ENCODE peak calls at places on chromosomes 6 and 20, in six cellular contexts. L, R, B, U, I and N are unnamed samples.

GRCh38 chr6:125190667-125191066 is 37.1 kb downstream of the TPD52L1 start:
- DNase-seq in U (no peak), I (no peak), L (no peak), B (no peak), R (no peak), N (no peak)

GRCh38 chr6:52598123-52598823 is 21.4 kb upstream of the TRAM2 start:
- DNase-seq in U (peak), R (peak), I (peak), B (peak), L (no peak), N (peak)

GRCh38 chr6:73200735-73201134 is 24.6 kb downstream of the KHDC1L start:
- DNase-seq in L (no peak), B (no peak), U (no peak), R (no peak), I (no peak), N (no peak)

GRCh38 chr6:130453230-130453629 is 87.4 kb downstream of the TMEM200A start:
- DNase-seq in U (no peak), R (no peak), B (no peak), I (peak), L (no peak), N (peak)

GRCh38 chr6:12844284-12845223 is 128.0 kb downstream of the PHACTR1 start:
- DNase-seq in B (no peak), I (peak), L (no peak), U (no peak), R (no peak), N (peak)

GRCh38 chr20:54526801-54527200 is 51.4 kb downstream of the DOK5 start:
- DNase-seq in R (no peak), B (no peak), U (no peak), I (no peak), L (no peak), N (peak)

GRCh38 chr20:36862857-36863668 is 12.9 kb upstream of the TLDC2 start:
- DNase-seq in L (no peak), I (no peak), R (no peak), B (no peak), U (no peak), N (no peak)

GRCh38 chr6:150391890-150392289 is 23.1 kb downstream of the IYD start:
- DNase-seq in U (no peak), R (no peak), L (no peak), B (no peak), I (peak), N (peak)

GRCh38 chr20:5474646-5475550 is 158.1 kb upstream of the PROKR2 start:
- DNase-seq in U (no peak), R (no peak), L (no peak), I (no peak), B (no peak), N (no peak)

GRCh38 chr20:49737260-49737659 is 23.6 kb upstream of the B4GALT5 start:
- DNase-seq in L (no peak), B (no peak), I (no peak), U (no peak), R (no peak), N (no peak)

GRCh38 chr6:130676077-130676772 is 151.0 kb upstream of the SMLR1 start:
- DNase-seq in I (no peak), R (no peak), B (no peak), U (peak), L (no peak), N (no peak)

GRCh38 chr20:37915800-37916570 is 13.1 kb downstream of the VSTM2L start:
- DNase-seq in B (no peak), I (no peak), R (no peak), U (peak), L (no peak), N (no peak)

GRCh38 chr6:139313784-139314545 is 22.2 kb upstream of the TXLNB start:
- DNase-seq in L (no peak), R (no peak), I (no peak), B (no peak), U (no peak), N (no peak)

GRCh38 chr6:100342830-100343229 is 121.9 kb downstream of the SIM1 start:
- DNase-seq in B (no peak), L (no peak), I (no peak), U (no peak), R (no peak), N (peak)

GRCh38 chr20:48371211-48371610 is 456.6 kb downstream of the PREX1 start:
- DNase-seq in L (no peak), U (no peak), I (no peak), R (no peak), B (no peak), N (no peak)

GRCh38 chr6:15160812-15161211 is 85.1 kb upstream of the JARID2 start:
- DNase-seq in R (no peak), U (no peak), I (no peak), L (no peak), B (no peak), N (no peak)

GRCh38 chr6:7954477-7955200 is 44.1 kb upstream of the TXNDC5 start:
- DNase-seq in R (no peak), L (no peak), B (no peak), U (no peak), I (no peak), N (peak)

GRCh38 chr6:133888931-133889556 is at the start of gene TCF21:
- DNase-seq in R (no peak), I (no peak), B (no peak), U (no peak), L (no peak), N (peak)

GRCh38 chr6:13788820-13789219 is 25.5 kb downstream of the MCUR1 start:
- DNase-seq in R (no peak), I (no peak), L (no peak), U (no peak), B (no peak), N (no peak)

GRCh38 chr6:139007428-139007827 is 19.4 kb upstream of the REPS1 start:
- DNase-seq in U (no peak), L (no peak), I (no peak), R (no peak), B (no peak), N (no peak)

GRCh38 chr6:68211242-68211795 is 423.8 kb upstream of the ADGRB3 start:
- DNase-seq in U (no peak), I (no peak), B (no peak), R (no peak), L (no peak), N (peak)

GRCh38 chr6:34146021-34146782 is at the start of gene GRM4:
- DNase-seq in R (no peak), I (no peak), L (no peak), U (no peak), B (peak), N (no peak)

GRCh38 chr20:43925215-43925614 is 10.6 kb downstream of the TOX2 start:
- DNase-seq in U (no peak), R (no peak), B (no peak), L (peak), I (no peak), N (no peak)

GRCh38 chr6:122678841-122679240 is 68.6 kb downstream of the PKIB start:
- DNase-seq in L (no peak), I (no peak), U (no peak), B (no peak), R (no peak), N (no peak)

GRCh38 chr6:5833120-5833519 is 173.6 kb downstream of the NRN1 start:
- DNase-seq in L (no peak), U (no peak), B (no peak), R (no peak), I (no peak), N (no peak)

GRCh38 chr20:18623156-18623555 is 35.3 kb downstream of the DTD1 start:
- DNase-seq in I (no peak), L (no peak), B (no peak), R (no peak), U (no peak), N (no peak)

GRCh38 chr6:33164176-33164575 is 28.1 kb downstream of the COL11A2 start:
- DNase-seq in B (no peak), I (no peak), R (no peak), L (no peak), U (no peak), N (no peak)

GRCh38 chr6:56364482-56365313 is 117.3 kb upstream of the COL21A1 start:
- DNase-seq in L (no peak), I (no peak), R (no peak), U (no peak), B (no peak), N (peak)

GRCh38 chr6:28587011-28587745 is 61.5 kb downstream of the GPX5 start:
- DNase-seq in L (no peak), U (peak), B (peak), I (peak), R (no peak), N (peak)

GRCh38 chr6:39902786-39903465 is 31.3 kb downstream of the MOCS1 start:
- DNase-seq in L (no peak), U (no peak), R (no peak), B (no peak), I (no peak), N (no peak)

GRCh38 chr6:143034689-143035334 is 25.9 kb upstream of the AIG1 start:
- DNase-seq in L (no peak), U (no peak), I (no peak), R (no peak), B (no peak), N (no peak)

GRCh38 chr6:7671076-7671475 is 54.8 kb upstream of the BMP6 start:
- DNase-seq in R (no peak), U (no peak), L (no peak), I (peak), B (no peak), N (peak)

GRCh38 chr20:13264902-13265301 is 43.8 kb downstream of the ISM1 start:
- DNase-seq in L (no peak), B (no peak), U (no peak), R (no peak), I (no peak), N (no peak)
- TF ChIP-seq CTCF in L (no peak), B (no peak), U (no peak), R (no peak), I (no peak), N (no peak)

DNA sequence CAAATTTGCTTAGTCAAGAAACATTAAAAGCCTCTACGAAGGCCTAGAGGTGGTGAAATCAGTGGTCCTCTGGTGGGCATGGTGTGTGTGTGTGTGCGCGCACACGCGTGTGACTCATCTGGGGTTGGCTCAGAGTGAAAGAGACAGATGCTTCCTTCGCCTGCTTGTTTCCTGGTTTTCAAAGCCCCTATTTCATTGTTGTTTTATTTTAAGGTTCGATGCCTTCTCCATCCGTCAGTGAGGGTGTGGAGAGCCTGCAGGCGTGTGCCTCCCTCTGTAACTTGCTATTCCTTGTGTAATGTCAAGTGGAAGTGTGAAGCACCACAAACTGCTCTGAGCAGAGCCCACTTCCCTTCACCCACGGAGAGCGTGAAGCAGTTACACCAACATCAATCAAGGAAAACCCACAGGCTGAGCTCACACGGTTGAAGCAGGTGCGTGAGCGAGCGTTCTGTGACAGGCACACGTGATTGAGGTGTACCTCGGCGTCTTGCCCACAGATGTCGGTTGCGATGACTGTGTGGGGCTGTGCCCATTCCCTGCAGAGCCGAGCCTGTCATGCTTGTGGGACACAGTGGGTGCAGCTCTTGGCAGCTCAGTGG is 233.9 kb downstream of the PRL start:
- DNase-seq in B (no peak), L (peak), I (no peak), U (no peak), R (no peak), N (no peak)
- H3K4me3 ChIP-seq in B (no peak), L (no peak), I (no peak), U (no peak), R (no peak), N (no peak)

GRCh38 chr6:161498359-161498758 is 224.5 kb upstream of the AGPAT4 start:
- DNase-seq in L (no peak), I (peak), U (no peak), R (no peak), B (no peak), N (peak)
- TF ChIP-seq CTCF in L (no peak), I (peak), U (no peak), R (no peak), B (no peak), N (peak)

GRCh38 chr20:57211406-57211805 is 55.0 kb downstream of the BMP7 start:
- DNase-seq in I (no peak), B (no peak), U (no peak), R (no peak), L (no peak), N (no peak)

GRCh38 chr20:57210911-57211280 is 55.5 kb downstream of the BMP7 start:
- DNase-seq in B (no peak), I (no peak), R (no peak), U (no peak), L (no peak), N (no peak)

GRCh38 chr20:57213291-57213690 is 53.1 kb downstream of the BMP7 start:
- DNase-seq in L (no peak), B (no peak), R (no peak), U (no peak), I (no peak), N (no peak)

GRCh38 chr20:57212890-57213276 is 53.6 kb downstream of the BMP7 start:
- DNase-seq in B (no peak), R (no peak), L (no peak), U (no peak), I (no peak), N (no peak)

GRCh38 chr20:57211949-57212889 is 54.2 kb downstream of the BMP7 start:
- DNase-seq in U (peak), L (no peak), I (peak), B (peak), R (peak), N (peak)
- H3K4me3 ChIP-seq in U (no peak), L (no peak), I (no peak), B (no peak), R (peak), N (no peak)

GRCh38 chr6:168120390-168121307 is 41.6 kb upstream of the FRMD1 start:
- DNase-seq in I (no peak), L (no peak), U (peak), B (peak), R (no peak), N (no peak)
- TF ChIP-seq CTCF in I (no peak), L (no peak), U (no peak), B (no peak), R (no peak), N (no peak)

GRCh38 chr6:108565091-108565766 is 4.5 kb downstream of the FOXO3 start:
- DNase-seq in R (peak), I (no peak), U (no peak), L (peak), B (no peak), N (no peak)
- H3K4me3 ChIP-seq in R (peak), I (no peak), U (no peak), L (peak), B (peak), N (peak)

GRCh38 chr20:62908971-62909791 is 17.1 kb downstream of the DIDO1 start:
- DNase-seq in I (no peak), L (no peak), R (no peak), U (no peak), B (no peak), N (no peak)

GRCh38 chr20:62905536-62906117 is 20.7 kb downstream of the DIDO1 start:
- DNase-seq in U (no peak), I (no peak), B (peak), L (no peak), R (no peak), N (no peak)

GRCh38 chr20:62906209-62906608 is 20.1 kb downstream of the DIDO1 start:
- DNase-seq in B (peak), I (no peak), U (no peak), R (no peak), L (no peak), N (no peak)

GRCh38 chr20:62906647-62907375 is 19.5 kb downstream of the DIDO1 start:
- DNase-seq in R (no peak), L (no peak), B (no peak), I (no peak), U (no peak), N (no peak)

DNA sequence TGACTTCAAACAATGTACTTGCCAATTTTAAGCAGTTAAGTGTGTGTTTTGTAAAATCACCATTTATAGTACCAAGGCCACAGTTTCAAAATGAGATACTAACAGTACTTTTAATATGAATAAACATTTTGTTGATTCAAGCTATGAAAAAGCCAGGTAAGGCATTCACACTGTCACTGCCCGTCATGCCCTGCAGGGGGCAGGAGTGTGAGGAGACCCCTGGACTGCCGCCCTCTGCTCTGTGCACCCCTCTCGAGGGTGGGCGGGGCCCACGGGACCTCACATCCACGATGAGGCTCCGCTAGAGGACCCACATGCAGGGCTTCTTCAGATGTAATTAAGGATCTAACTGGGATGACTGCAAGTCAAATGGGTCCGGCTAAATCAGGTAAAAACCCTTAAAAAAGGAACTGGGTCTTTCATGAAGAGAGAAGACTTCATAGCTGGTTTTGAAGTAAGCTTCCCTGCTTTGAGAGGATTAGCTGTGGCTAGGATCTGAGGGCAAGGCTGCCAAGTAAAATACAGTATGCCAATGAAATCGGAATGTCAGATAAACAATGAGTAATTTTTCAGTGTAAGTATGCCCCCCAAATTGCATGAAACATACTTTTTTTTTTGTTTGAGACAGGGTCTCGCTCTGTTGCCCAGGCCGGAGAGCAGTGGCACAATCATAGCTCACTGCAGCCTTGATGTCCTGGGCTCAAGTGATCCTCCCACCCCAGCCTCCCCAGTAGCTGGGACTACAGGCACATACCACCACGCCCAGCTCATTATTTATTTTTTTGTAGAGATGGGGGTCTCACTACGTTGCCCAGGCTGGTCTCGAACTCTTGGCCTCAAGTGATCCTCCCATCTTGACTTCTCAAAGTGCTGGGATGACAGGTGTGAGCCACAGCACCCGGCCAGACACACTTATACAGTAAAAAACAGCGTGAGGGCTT is 18.7 kb downstream of the DIDO1 start:
- DNase-seq in R (no peak), U (no peak), L (no peak), I (no peak), B (no peak), N (no peak)
- TF ChIP-seq CTCF in R (peak), U (peak), L (peak), I (peak), B (peak), N (peak)

GRCh38 chr20:32112862-32113261 is 3.3 kb downstream of the TM9SF4 start:
- DNase-seq in L (no peak), B (no peak), R (peak), U (peak), I (no peak), N (no peak)
- H3K4me3 ChIP-seq in L (no peak), B (no peak), R (no peak), U (no peak), I (no peak), N (no peak)

GRCh38 chr20:47360207-47360488 is 3.6 kb upstream of the ZMYND8 start:
- DNase-seq in U (no peak), B (no peak), R (peak), L (no peak), I (peak), N (peak)

GRCh38 chr20:47358672-47359532 is 2.4 kb upstream of the ZMYND8 start:
- DNase-seq in U (peak), R (peak), L (no peak), I (peak), B (peak), N (peak)

GRCh38 chr20:47358052-47358671 is 1.7 kb upstream of the ZMYND8 start:
- DNase-seq in U (no peak), R (no peak), I (no peak), B (no peak), L (no peak), N (no peak)

GRCh38 chr20:47360489-47361267 is 4.2 kb upstream of the ZMYND8 start:
- DNase-seq in L (no peak), I (peak), B (peak), U (peak), R (peak), N (peak)

GRCh38 chr20:47359533-47360206 is 3.2 kb upstream of the ZMYND8 start:
- DNase-seq in B (no peak), I (no peak), L (no peak), R (no peak), U (no peak), N (no peak)
- TF ChIP-seq CTCF in B (no peak), I (no peak), L (no peak), R (no peak), U (no peak), N (no peak)